ENCODE peak calls at places on chromosomes 6 and 20, in six cellular contexts. R is activated CD8-positive, alpha-beta memory T cell treated with anti-CD3 and anti-CD28 coated beads for 1 hour; C is glutamatergic neuron; O is GM10248; I is nephron progenitor cell; U is epithelial cell of esophagus. V is an unnamed sample.

GRCh38 chr6:53464942-53465460 is 79.9 kb downstream of the GCLC start:
- DNase-seq in R (no peak), C (no peak), O (no peak), I (no peak), U (peak; percentile 17), V (peak; percentile 50)

GRCh38 chr6:18835976-18836375 is 448.8 kb downstream of the RNF144B start:
- DNase-seq in R (no peak), C (no peak), O (no peak), I (no peak), U (peak; percentile 2), V (no peak)

GRCh38 chr6:166627875-166628849 is 1.1 kb upstream of the RPS6KA2 start:
- DNase-seq in R (peak; percentile 28), C (peak; percentile 90), O (peak; percentile 57), I (peak; percentile 71), U (peak; percentile 63), V (peak; percentile 93)

GRCh38 chr6:125887372-125887771 is 69.2 kb upstream of the HINT3 start:
- DNase-seq in R (no peak), C (no peak), O (no peak), I (no peak), U (no peak), V (no peak)

GRCh38 chr6:27505209-27506027 is 32.5 kb upstream of the ZNF184 start:
- DNase-seq in R (no peak), C (no peak), O (no peak), I (peak; percentile 51), U (peak; percentile 83), V (peak; percentile 49)

GRCh38 chr20:41352666-41353065 is 12.0 kb downstream of the LPIN3 start:
- DNase-seq in R (no peak), C (no peak), O (no peak), I (no peak), U (no peak), V (peak; percentile 13)

GRCh38 chr20:6421321-6422030 is 298.6 kb upstream of the FERMT1 start:
- DNase-seq in R (no peak), C (no peak), O (no peak), I (no peak), U (no peak), V (no peak)

GRCh38 chr6:156779206-156780116 is 2.3 kb downstream of the ARID1B start:
- DNase-seq in R (peak; percentile 30), C (peak; percentile 50), O (peak; percentile 45), I (peak; percentile 57), U (peak; percentile 43), V (peak; percentile 84)

GRCh38 chr6:166496460-166496859 is 90.0 kb downstream of the RAMACL start:
- DNase-seq in R (no peak), C (no peak), O (no peak), I (no peak), U (no peak), V (no peak)

GRCh38 chr6:29584821-29585220 is at the start of gene OR2H2:
- DNase-seq in R (no peak), C (no peak), O (no peak), I (no peak), U (no peak), V (no peak)

GRCh38 chr6:89948876-89949275 is 54.6 kb downstream of the GJA10 start:
- DNase-seq in R (no peak), C (no peak), O (no peak), I (no peak), U (peak; percentile 28), V (no peak)

GRCh38 chr6:126195625-126196236 is 144.2 kb upstream of the CENPW start:
- DNase-seq in R (no peak), C (no peak), O (no peak), I (no peak), U (no peak), V (no peak)

GRCh38 chr20:17538517-17539170 is 7.5 kb upstream of the BFSP1 start:
- DNase-seq in R (no peak), C (no peak), O (peak; percentile 27), I (no peak), U (peak; percentile 55), V (no peak)